ENCODE peak calls at places on chromosomes 12 and 14, in ten cellular contexts. One of them, this sample, is unnamed.

GRCh38 chr14:55794655-55795583 is 214.9 kb downstream of the KTN1 start:
- DNase-seq in endothelial cell: no peak
- DNase-seq in psoas muscle: no peak
- DNase-seq in cardiac muscle cell: peak; percentile 54
- DNase-seq in OCI-LY7: no peak
- DNase-seq in MCF 10A: peak; percentile 88
- DNase-seq in coronary artery: no peak
- DNase-seq in GM06990: no peak
- DNase-seq in GM12864: no peak
- DNase-seq in upper lobe of right lung: no peak
- DNase-seq in this sample: no peak

GRCh38 chr12:127984386-127985055 is 282.4 kb upstream of the TMEM132C start:
- DNase-seq in GM06990: no peak
- DNase-seq in coronary artery: no peak
- DNase-seq in MCF 10A: no peak
- DNase-seq in cardiac muscle cell: no peak
- DNase-seq in psoas muscle: no peak
- DNase-seq in upper lobe of right lung: no peak
- DNase-seq in OCI-LY7: no peak
- DNase-seq in GM12864: no peak
- DNase-seq in endothelial cell: no peak
- DNase-seq in this sample: no peak

GRCh38 chr12:81759215-81759991 is at the start of gene PPFIA2:
- DNase-seq in endothelial cell: peak; percentile 18
- DNase-seq in GM12864: no peak
- DNase-seq in OCI-LY7: no peak
- DNase-seq in GM06990: no peak
- DNase-seq in coronary artery: peak; percentile 77
- DNase-seq in MCF 10A: peak; percentile 56
- DNase-seq in upper lobe of right lung: peak; percentile 60
- DNase-seq in cardiac muscle cell: peak; percentile 63
- DNase-seq in psoas muscle: peak; percentile 17
- DNase-seq in this sample: no peak

GRCh38 chr12:27674989-27675388 is 21.3 kb upstream of the REP15 start:
- DNase-seq in GM12864: no peak
- DNase-seq in upper lobe of right lung: no peak
- DNase-seq in OCI-LY7: no peak
- DNase-seq in endothelial cell: no peak
- DNase-seq in MCF 10A: no peak
- DNase-seq in coronary artery: no peak
- DNase-seq in GM06990: no peak
- DNase-seq in psoas muscle: no peak
- DNase-seq in cardiac muscle cell: no peak
- DNase-seq in this sample: no peak

GRCh38 chr12:117060927-117061300 is 38.3 kb downstream of the TESC start:
- DNase-seq in coronary artery: no peak
- DNase-seq in psoas muscle: no peak
- DNase-seq in endothelial cell: no peak
- DNase-seq in OCI-LY7: no peak
- DNase-seq in GM06990: no peak
- DNase-seq in cardiac muscle cell: no peak
- DNase-seq in upper lobe of right lung: no peak
- DNase-seq in GM12864: no peak
- DNase-seq in MCF 10A: no peak
- DNase-seq in this sample: no peak

GRCh38 chr14:35400707-35401421 is 3.7 kb downstream of the NFKBIA start:
- DNase-seq in coronary artery: no peak
- DNase-seq in OCI-LY7: no peak
- DNase-seq in GM12864: no peak
- DNase-seq in cardiac muscle cell: peak; percentile 62
- DNase-seq in endothelial cell: no peak
- DNase-seq in upper lobe of right lung: peak; percentile 69
- DNase-seq in GM06990: no peak
- DNase-seq in psoas muscle: no peak
- DNase-seq in MCF 10A: peak; percentile 67
- DNase-seq in this sample: no peak

GRCh38 chr12:127107744-127108143 is 1159.2 kb upstream of the TMEM132C start:
- DNase-seq in coronary artery: no peak
- DNase-seq in psoas muscle: no peak
- DNase-seq in GM06990: no peak
- DNase-seq in endothelial cell: no peak
- DNase-seq in OCI-LY7: no peak
- DNase-seq in GM12864: no peak
- DNase-seq in upper lobe of right lung: no peak
- DNase-seq in cardiac muscle cell: no peak
- DNase-seq in MCF 10A: peak; percentile 83
- DNase-seq in this sample: no peak

GRCh38 chr12:57216931-57217871 is 607 bp downstream of the NXPH4 start:
- DNase-seq in cardiac muscle cell: no peak
- DNase-seq in upper lobe of right lung: no peak
- DNase-seq in MCF 10A: no peak
- DNase-seq in GM06990: no peak
- DNase-seq in psoas muscle: no peak
- DNase-seq in endothelial cell: no peak
- DNase-seq in GM12864: no peak
- DNase-seq in coronary artery: no peak
- DNase-seq in OCI-LY7: peak; percentile 18
- DNase-seq in this sample: no peak

GRCh38 chr12:76033116-76034001 is 1.8 kb upstream of the PHLDA1 start:
- DNase-seq in cardiac muscle cell: peak; percentile 56
- DNase-seq in OCI-LY7: no peak
- DNase-seq in GM06990: no peak
- DNase-seq in coronary artery: no peak
- DNase-seq in endothelial cell: no peak
- DNase-seq in upper lobe of right lung: no peak
- DNase-seq in MCF 10A: no peak
- DNase-seq in GM12864: no peak
- DNase-seq in psoas muscle: no peak
- DNase-seq in this sample: no peak

DNA sequence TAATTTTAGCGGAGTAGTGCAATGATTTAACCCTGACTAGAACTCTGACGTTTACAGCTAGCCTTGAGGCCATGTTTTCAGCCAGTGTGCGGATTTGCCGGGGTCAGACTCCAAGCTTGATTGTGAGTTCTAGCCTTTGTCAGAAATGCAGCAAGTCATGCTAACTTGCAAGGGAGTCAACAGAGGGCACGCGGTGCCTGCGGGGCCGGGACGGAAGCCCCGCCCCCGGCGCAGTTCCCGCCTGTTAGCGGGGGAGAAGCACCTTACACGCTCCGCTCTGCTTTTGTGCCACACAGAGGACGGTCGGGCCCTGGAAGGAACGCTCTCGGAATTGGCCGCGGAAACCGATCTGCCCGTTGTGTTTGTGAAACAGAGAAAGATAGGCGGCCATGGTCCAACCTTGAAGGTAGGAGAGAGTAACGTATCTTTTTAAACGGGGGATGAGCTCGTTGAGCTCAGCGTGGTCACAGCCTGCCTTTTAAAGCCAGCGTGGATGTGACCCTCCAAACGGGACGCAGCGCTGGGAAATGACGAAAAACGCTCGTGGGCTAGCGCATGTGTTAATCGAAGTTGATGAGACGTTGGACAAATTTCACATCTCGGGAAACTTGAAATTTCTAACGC is 14.8 kb upstream of the EID3 start:
- DNase-seq in cardiac muscle cell: peak; percentile 87
- DNase-seq in GM12864: peak; percentile 75
- DNase-seq in MCF 10A: peak; percentile 92
- DNase-seq in GM06990: peak; percentile 98
- DNase-seq in upper lobe of right lung: peak; percentile 91
- DNase-seq in OCI-LY7: peak; percentile 94
- DNase-seq in psoas muscle: peak; percentile 84
- DNase-seq in endothelial cell: peak; percentile 79
- DNase-seq in coronary artery: peak; percentile 88
- DNase-seq in this sample: peak; percentile 87
- TF ChIP-seq CTCF in cardiac muscle cell: peak; percentile 8
- TF ChIP-seq CTCF in GM12864: no peak
- TF ChIP-seq CTCF in MCF 10A: no peak
- TF ChIP-seq CTCF in GM06990: peak; percentile 31
- TF ChIP-seq CTCF in upper lobe of right lung: no peak
- TF ChIP-seq CTCF in OCI-LY7: peak; percentile 21
- TF ChIP-seq CTCF in psoas muscle: no peak
- TF ChIP-seq CTCF in endothelial cell: no peak
- TF ChIP-seq CTCF in coronary artery: no peak
- TF ChIP-seq CTCF in this sample: no peak

GRCh38 chr12:120583478-120584030 is 2.4 kb upstream of the POP5 start:
- DNase-seq in psoas muscle: peak; percentile 78
- DNase-seq in coronary artery: peak; percentile 85
- DNase-seq in MCF 10A: peak; percentile 73
- DNase-seq in OCI-LY7: peak; percentile 74
- DNase-seq in endothelial cell: peak; percentile 84
- DNase-seq in GM12864: peak; percentile 22
- DNase-seq in GM06990: peak; percentile 73
- DNase-seq in upper lobe of right lung: peak; percentile 87
- DNase-seq in cardiac muscle cell: peak; percentile 72
- DNase-seq in this sample: peak; percentile 92

GRCh38 chr12:120586216-120586615 is 5.0 kb upstream of the POP5 start:
- DNase-seq in GM12864: no peak
- DNase-seq in upper lobe of right lung: no peak
- DNase-seq in OCI-LY7: no peak
- DNase-seq in GM06990: no peak
- DNase-seq in coronary artery: no peak
- DNase-seq in MCF 10A: no peak
- DNase-seq in endothelial cell: no peak
- DNase-seq in psoas muscle: no peak
- DNase-seq in cardiac muscle cell: no peak
- DNase-seq in this sample: no peak

GRCh38 chr12:120581998-120582397 is 796 bp upstream of the POP5 start:
- DNase-seq in upper lobe of right lung: no peak
- DNase-seq in MCF 10A: no peak
- DNase-seq in OCI-LY7: no peak
- DNase-seq in psoas muscle: no peak
- DNase-seq in GM12864: no peak
- DNase-seq in cardiac muscle cell: peak; percentile 21
- DNase-seq in endothelial cell: no peak
- DNase-seq in coronary artery: no peak
- DNase-seq in GM06990: no peak
- DNase-seq in this sample: no peak

GRCh38 chr12:120586860-120587259 is 5.7 kb upstream of the POP5 start:
- DNase-seq in psoas muscle: no peak
- DNase-seq in endothelial cell: no peak
- DNase-seq in OCI-LY7: no peak
- DNase-seq in cardiac muscle cell: no peak
- DNase-seq in upper lobe of right lung: no peak
- DNase-seq in MCF 10A: no peak
- DNase-seq in coronary artery: no peak
- DNase-seq in GM06990: no peak
- DNase-seq in GM12864: no peak
- DNase-seq in this sample: no peak

GRCh38 chr12:120584343-120585149 is 3.3 kb upstream of the POP5 start:
- DNase-seq in endothelial cell: peak; percentile 48
- DNase-seq in upper lobe of right lung: peak; percentile 79
- DNase-seq in cardiac muscle cell: peak; percentile 26
- DNase-seq in GM06990: peak; percentile 70
- DNase-seq in OCI-LY7: peak; percentile 57
- DNase-seq in coronary artery: no peak
- DNase-seq in MCF 10A: peak; percentile 23
- DNase-seq in GM12864: no peak
- DNase-seq in psoas muscle: peak; percentile 48
- DNase-seq in this sample: no peak
- TF ChIP-seq CTCF in endothelial cell: no peak
- TF ChIP-seq CTCF in upper lobe of right lung: peak; percentile 48
- TF ChIP-seq CTCF in cardiac muscle cell: peak; percentile 31
- TF ChIP-seq CTCF in GM06990: peak; percentile 34
- TF ChIP-seq CTCF in OCI-LY7: peak; percentile 53
- TF ChIP-seq CTCF in coronary artery: no peak
- TF ChIP-seq CTCF in MCF 10A: peak; percentile 27
- TF ChIP-seq CTCF in GM12864: peak; percentile 36
- TF ChIP-seq CTCF in psoas muscle: peak; percentile 34
- TF ChIP-seq CTCF in this sample: peak; percentile 9

DNA sequence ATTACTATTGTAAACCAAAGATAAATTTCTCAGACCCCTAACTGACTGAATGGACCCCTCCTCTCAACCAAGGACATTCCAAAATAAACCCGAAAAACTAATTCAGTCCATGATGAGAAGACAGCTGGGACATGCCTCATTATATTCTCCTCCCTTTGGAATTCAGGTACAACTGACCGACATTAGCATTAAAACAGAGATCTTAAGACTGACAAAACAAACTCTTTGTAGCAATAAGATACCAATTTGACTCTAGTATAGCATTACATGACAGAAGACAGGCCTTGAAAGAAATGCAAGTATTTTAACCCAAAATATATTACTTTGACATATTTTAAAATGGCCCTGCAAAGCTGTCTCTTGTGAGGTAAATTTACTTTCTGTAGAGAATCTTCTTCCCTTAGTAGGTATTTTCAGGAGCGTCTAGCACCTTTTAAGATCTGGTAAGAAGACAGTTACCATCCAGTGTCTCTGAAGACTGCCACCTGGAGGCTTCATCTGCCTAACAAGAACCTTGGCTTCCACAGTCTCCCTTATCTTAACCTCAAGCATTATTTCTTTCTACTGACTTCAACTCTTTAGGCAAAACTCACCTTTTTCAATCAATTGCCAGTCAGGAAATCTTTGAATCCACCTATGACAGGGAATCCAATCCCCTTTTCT is 957.5 kb downstream of the SLC6A15 start:
- DNase-seq in GM12864: no peak
- DNase-seq in upper lobe of right lung: no peak
- DNase-seq in cardiac muscle cell: peak; percentile 10
- DNase-seq in coronary artery: no peak
- DNase-seq in endothelial cell: no peak
- DNase-seq in MCF 10A: peak; percentile 10
- DNase-seq in GM06990: no peak
- DNase-seq in OCI-LY7: no peak
- DNase-seq in psoas muscle: no peak
- DNase-seq in this sample: no peak
- TF ChIP-seq CTCF in GM12864: peak; percentile 16
- TF ChIP-seq CTCF in upper lobe of right lung: no peak
- TF ChIP-seq CTCF in cardiac muscle cell: peak; percentile 20
- TF ChIP-seq CTCF in coronary artery: no peak
- TF ChIP-seq CTCF in endothelial cell: no peak
- TF ChIP-seq CTCF in MCF 10A: no peak
- TF ChIP-seq CTCF in GM06990: peak; percentile 1
- TF ChIP-seq CTCF in OCI-LY7: peak; percentile 36
- TF ChIP-seq CTCF in psoas muscle: no peak
- TF ChIP-seq CTCF in this sample: peak; percentile 20

DNA sequence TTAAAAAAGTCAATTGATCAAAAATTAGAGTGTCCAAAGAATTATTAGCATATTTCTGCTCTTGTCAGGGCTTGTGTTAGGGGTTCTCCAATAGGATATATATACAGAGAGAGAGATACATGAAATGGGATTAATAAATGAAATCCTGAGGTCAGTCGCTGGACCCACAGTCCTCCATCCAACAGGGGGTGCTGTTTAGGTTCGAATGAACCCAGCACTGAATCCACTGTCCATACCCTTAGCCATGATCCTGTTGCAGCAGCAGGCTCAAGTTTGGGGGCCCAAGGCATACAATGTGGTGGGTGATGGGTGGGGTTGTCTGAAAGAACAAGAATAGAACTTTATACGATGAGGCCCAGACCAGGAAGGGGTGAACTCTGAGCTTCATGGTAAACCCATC is 780 bp upstream of the MYO1H start:
- DNase-seq in endothelial cell: no peak
- DNase-seq in GM06990: no peak
- DNase-seq in upper lobe of right lung: no peak
- DNase-seq in psoas muscle: no peak
- DNase-seq in GM12864: no peak
- DNase-seq in MCF 10A: no peak
- DNase-seq in cardiac muscle cell: no peak
- DNase-seq in coronary artery: no peak
- DNase-seq in OCI-LY7: peak; percentile 13
- DNase-seq in this sample: no peak
- TF ChIP-seq CTCF in endothelial cell: peak; percentile 22
- TF ChIP-seq CTCF in GM06990: peak; percentile 30
- TF ChIP-seq CTCF in upper lobe of right lung: no peak
- TF ChIP-seq CTCF in psoas muscle: no peak
- TF ChIP-seq CTCF in GM12864: peak; percentile 35
- TF ChIP-seq CTCF in MCF 10A: no peak
- TF ChIP-seq CTCF in cardiac muscle cell: no peak
- TF ChIP-seq CTCF in coronary artery: no peak
- TF ChIP-seq CTCF in OCI-LY7: peak; percentile 70
- TF ChIP-seq CTCF in this sample: no peak